ENCODE peak calls at places on chromosome 5, in ten cellular contexts. E is stomach, U is Peyer's patch, Q is uterus, F is erythroblast, L is tibial nerve, H is breast epithelium, R is IMR-90, J is heart left ventricle, I is A549. D is an unnamed sample.

GRCh38 chr5:64344501-64344900 is 161.3 kb upstream of the RGS7BP start:
- DNase-seq in E (no peak), U (no peak), Q (no peak), F (no peak), L (no peak), H (no peak), R (no peak), J (no peak), I (no peak), D (no peak)

GRCh38 chr5:36444582-36444999 is 142.9 kb upstream of the RANBP3L start:
- DNase-seq in E (peak), U (no peak), Q (no peak), F (no peak), L (peak), H (peak), R (no peak), J (no peak), I (no peak), D (peak)

GRCh38 chr5:175494271-175495183 is 16.2 kb downstream of the SFXN1 start:
- DNase-seq in E (no peak), U (no peak), Q (no peak), F (no peak), L (no peak), H (no peak), R (no peak), J (no peak), I (no peak), D (no peak)

GRCh38 chr5:139404484-139404840 is 573 bp upstream of the SPATA24 start:
- DNase-seq in E (no peak), U (no peak), Q (no peak), F (no peak), L (no peak), H (no peak), R (no peak), J (no peak), I (no peak), D (no peak)

GRCh38 chr5:3896098-3896497 is 300.5 kb downstream of the IRX1 start:
- DNase-seq in E (no peak), U (no peak), Q (no peak), F (no peak), L (no peak), H (no peak), R (no peak), J (no peak), I (no peak), D (no peak)

GRCh38 chr5:174482549-174482948 is 241.8 kb upstream of the MSX2 start:
- DNase-seq in E (no peak), U (no peak), Q (no peak), F (no peak), L (no peak), H (no peak), R (no peak), J (no peak), I (no peak), D (no peak)

GRCh38 chr5:172097356-172097755 is 90.7 kb downstream of the STK10 start:
- DNase-seq in E (no peak), U (no peak), Q (no peak), F (no peak), L (no peak), H (no peak), R (peak), J (no peak), I (no peak), D (no peak)

GRCh38 chr5:14871084-14871572 is 450 bp downstream of the ANKH start:
- DNase-seq in E (no peak), U (peak), Q (peak), F (peak), L (no peak), H (peak), R (no peak), J (peak), I (no peak), D (peak)

GRCh38 chr5:30450153-30450552 is 743.3 kb upstream of the CDH6 start:
- DNase-seq in E (no peak), U (no peak), Q (no peak), F (no peak), L (no peak), H (no peak), R (no peak), J (no peak), I (no peak), D (no peak)

GRCh38 chr5:84362061-84362720 is 22.5 kb downstream of the EDIL3 start:
- DNase-seq in E (no peak), U (no peak), Q (no peak), F (no peak), L (no peak), H (no peak), R (no peak), J (no peak), I (no peak), D (no peak)

GRCh38 chr5:67960939-67961338 is 254.6 kb upstream of the PIK3R1 start:
- DNase-seq in E (no peak), U (no peak), Q (no peak), F (no peak), L (no peak), H (no peak), R (no peak), J (no peak), I (no peak), D (no peak)

GRCh38 chr5:133285583-133286021 is 233.8 kb downstream of the HSPA4 start:
- DNase-seq in E (peak), U (peak), Q (no peak), F (no peak), L (no peak), H (peak), R (peak), J (peak), I (peak), D (peak)

DNA sequence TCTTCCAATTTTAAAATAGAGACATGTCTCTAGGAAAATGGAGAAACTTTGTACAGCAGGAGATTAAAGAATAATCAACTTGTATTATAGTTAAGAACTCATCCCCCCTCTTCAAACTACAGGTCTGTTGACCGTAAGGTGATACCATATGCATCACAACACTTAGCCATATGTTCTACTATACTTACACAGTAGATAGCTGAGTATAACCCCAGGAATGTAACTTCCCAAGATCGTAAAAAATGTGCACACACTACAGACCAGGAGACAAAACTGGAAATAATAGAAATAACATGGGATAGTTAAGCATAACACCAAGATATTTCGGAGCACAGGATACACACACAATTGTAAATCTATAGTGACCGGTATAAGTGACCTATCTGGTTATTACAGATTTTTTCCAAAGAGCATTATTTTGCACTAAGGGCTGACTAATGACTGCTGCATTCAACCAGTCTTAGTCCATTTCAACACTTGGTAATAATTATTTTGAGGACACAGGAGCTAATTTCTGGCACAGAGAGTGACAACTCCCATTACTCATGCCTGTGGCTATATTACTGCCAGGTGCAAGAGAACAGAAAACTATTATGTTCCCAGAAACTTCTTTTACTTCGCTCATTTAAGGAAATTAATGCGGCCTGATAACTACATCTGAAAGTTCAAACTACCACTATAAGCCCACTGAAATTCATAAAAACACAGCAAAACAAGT is 15.4 kb upstream of the ZNF622 start:
- DNase-seq in E (no peak), U (no peak), Q (no peak), F (no peak), L (no peak), H (no peak), R (no peak), J (no peak), I (no peak), D (no peak)
- TF ChIP-seq POLR2A in E (no peak), U (no peak), Q (no peak), F (no peak), L (no peak), H (no peak), R (no peak), J (no peak), I (no peak), D (no peak)

GRCh38 chr5:6596388-6596787 is 36.5 kb downstream of the NSUN2 start:
- DNase-seq in E (no peak), U (no peak), Q (no peak), F (no peak), L (no peak), H (no peak), R (no peak), J (no peak), I (no peak), D (no peak)

GRCh38 chr5:6599739-6600138 is 33.1 kb downstream of the NSUN2 start:
- DNase-seq in E (no peak), U (no peak), Q (no peak), F (no peak), L (no peak), H (no peak), R (no peak), J (no peak), I (no peak), D (no peak)

GRCh38 chr5:6598351-6598900 is 34.4 kb downstream of the NSUN2 start:
- DNase-seq in E (no peak), U (no peak), Q (no peak), F (no peak), L (no peak), H (no peak), R (peak), J (peak), I (no peak), D (no peak)

GRCh38 chr5:6595405-6595804 is 37.4 kb downstream of the NSUN2 start:
- DNase-seq in E (no peak), U (no peak), Q (no peak), F (no peak), L (no peak), H (no peak), R (no peak), J (no peak), I (no peak), D (no peak)

GRCh38 chr5:6597557-6597956 is 35.3 kb downstream of the NSUN2 start:
- DNase-seq in E (no peak), U (no peak), Q (no peak), F (no peak), L (no peak), H (no peak), R (no peak), J (no peak), I (no peak), D (no peak)
- TF ChIP-seq POLR2A in E (no peak), U (no peak), Q (no peak), F (no peak), L (no peak), H (no peak), R (no peak), J (no peak), I (no peak), D (no peak)

GRCh38 chr5:96064905-96065304 is 103.3 kb upstream of the ELL2 start:
- DNase-seq in E (no peak), U (no peak), Q (no peak), F (no peak), L (no peak), H (no peak), R (no peak), J (no peak), I (no peak), D (no peak)
- TF ChIP-seq POLR2A in E (no peak), U (no peak), Q (no peak), F (no peak), L (no peak), H (no peak), R (no peak), J (no peak), I (no peak), D (no peak)

GRCh38 chr5:180831139-180832080 is 28.8 kb upstream of the MGAT1 start:
- DNase-seq in E (peak), U (peak), Q (peak), F (peak), L (peak), H (peak), R (peak), J (peak), I (peak), D (peak)
- TF ChIP-seq POLR2A in E (no peak), U (peak), Q (peak), F (peak), L (peak), H (peak), R (no peak), J (peak), I (peak), D (peak)

GRCh38 chr5:6742081-6742758 is 29.0 kb downstream of the TENT4A start:
- DNase-seq in E (no peak), U (no peak), Q (no peak), F (no peak), L (no peak), H (no peak), R (no peak), J (no peak), I (no peak), D (no peak)

GRCh38 chr5:6739603-6740002 is 26.4 kb downstream of the TENT4A start:
- DNase-seq in E (no peak), U (peak), Q (no peak), F (no peak), L (no peak), H (no peak), R (no peak), J (no peak), I (no peak), D (no peak)

GRCh38 chr5:6737043-6737941 is 24.1 kb downstream of the TENT4A start:
- DNase-seq in E (no peak), U (peak), Q (no peak), F (no peak), L (no peak), H (no peak), R (no peak), J (no peak), I (no peak), D (no peak)

GRCh38 chr5:6743161-6743560 is 29.9 kb downstream of the TENT4A start:
- DNase-seq in E (no peak), U (peak), Q (no peak), F (no peak), L (no peak), H (no peak), R (no peak), J (no peak), I (no peak), D (no peak)

DNA sequence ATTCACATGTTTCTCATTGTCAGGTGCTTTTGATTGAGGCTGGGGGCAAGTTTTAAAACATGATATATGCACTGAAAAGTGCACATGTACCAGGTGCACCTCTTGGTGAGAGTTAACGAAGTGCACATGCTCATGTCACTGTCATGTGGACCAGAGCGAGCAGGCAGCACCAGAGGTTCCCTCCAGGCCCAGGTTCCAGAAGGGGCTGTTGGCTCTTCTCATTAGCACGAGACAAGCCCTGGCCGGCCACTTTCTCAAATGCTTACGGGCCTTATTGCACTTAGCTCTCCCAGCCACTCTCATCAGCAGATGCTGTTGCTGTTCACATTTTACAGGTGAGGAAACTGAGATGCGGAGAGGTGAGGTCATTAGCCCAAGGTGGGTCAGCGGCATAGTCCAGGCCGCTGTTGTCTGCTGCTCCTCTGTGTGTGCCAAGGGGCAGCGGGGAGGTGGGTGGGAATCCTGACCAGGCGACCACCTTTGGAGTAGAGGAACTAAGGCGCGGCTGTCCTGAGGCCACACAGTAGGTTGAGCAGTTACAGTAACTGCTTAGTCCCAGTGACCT is 27.4 kb downstream of the TENT4A start:
- DNase-seq in E (no peak), U (peak), Q (no peak), F (no peak), L (no peak), H (no peak), R (no peak), J (no peak), I (no peak), D (no peak)
- TF ChIP-seq POLR2A in E (no peak), U (no peak), Q (no peak), F (no peak), L (no peak), H (no peak), R (no peak), J (no peak), I (no peak), D (no peak)

GRCh38 chr5:73912755-73913365 is 286.9 kb downstream of the ARHGEF28 start:
- DNase-seq in E (no peak), U (no peak), Q (no peak), F (no peak), L (no peak), H (no peak), R (peak), J (no peak), I (no peak), D (no peak)
- TF ChIP-seq POLR2A in E (no peak), U (no peak), Q (no peak), F (no peak), L (no peak), H (no peak), R (no peak), J (no peak), I (no peak), D (no peak)

DNA sequence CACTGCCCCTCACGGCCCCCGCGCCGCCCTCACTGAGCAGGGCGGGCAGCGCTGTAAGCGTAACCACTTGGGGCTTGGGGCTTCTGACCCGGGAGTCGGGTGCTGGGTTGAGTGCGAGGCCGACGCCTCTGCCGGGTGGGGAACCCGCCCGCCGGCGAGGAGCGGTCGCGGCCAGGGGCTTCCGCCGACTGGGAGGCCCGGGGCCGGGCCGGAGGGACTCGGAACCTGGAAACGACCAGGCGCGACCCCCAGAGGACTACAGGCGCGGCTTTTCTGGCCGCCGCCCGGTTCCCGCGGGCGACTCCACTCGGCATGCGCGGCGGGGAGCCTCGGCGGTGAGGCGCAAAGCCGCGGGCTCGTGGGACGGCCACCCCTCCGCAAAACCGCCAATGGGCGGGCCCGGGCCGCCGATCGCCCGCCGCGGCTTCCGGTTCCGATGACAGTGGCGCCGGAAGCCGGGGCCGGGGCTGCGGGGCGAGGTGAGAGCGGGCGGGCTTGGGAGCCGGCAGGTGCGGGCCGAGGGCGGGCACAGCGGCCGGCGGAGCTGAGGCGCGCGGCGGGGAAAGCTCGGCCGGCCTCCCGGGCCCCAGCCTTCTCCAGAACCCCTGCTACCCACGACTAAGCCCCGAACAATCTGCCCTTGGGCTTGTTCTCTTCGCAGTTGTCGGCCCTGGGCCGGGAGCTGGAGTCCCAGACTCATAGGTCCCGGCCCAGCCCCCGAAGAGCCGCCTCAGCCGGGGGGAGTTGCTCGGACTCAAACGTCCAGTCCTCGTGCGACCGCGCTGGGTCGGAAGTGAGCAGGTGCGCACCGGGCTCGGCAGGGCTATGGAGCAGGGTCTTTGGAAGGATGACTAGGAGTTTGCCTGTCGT is at the start of gene RMND5B:
- DNase-seq in E (peak), U (peak), Q (peak), F (peak), L (peak), H (peak), R (peak), J (peak), I (peak), D (peak)
- TF ChIP-seq POLR2A in E (no peak), U (peak), Q (peak), F (peak), L (peak), H (no peak), R (peak), J (peak), I (peak), D (peak)

D was measured in H54.